ENCODE peak calls at places on chromosomes 1 and 21, in four cellular contexts. One of them, this sample, is unnamed.

GRCh38 chr1:21292991-21293536 is 2.8 kb upstream of the ECE1 start:
- DNase-seq in heart left ventricle: no peak
- DNase-seq in prostate gland: no peak
- DNase-seq in endothelial cell of umbilical vein: no peak
- DNase-seq in this sample: no peak

GRCh38 chr1:152461544-152461943 is 47.5 kb upstream of the CRNN start:
- DNase-seq in heart left ventricle: peak; percentile 36
- DNase-seq in prostate gland: peak; percentile 23
- DNase-seq in endothelial cell of umbilical vein: peak; percentile 51
- DNase-seq in this sample: peak; percentile 56

GRCh38 chr1:75796376-75797272 is at the start of gene MSH4:
- DNase-seq in heart left ventricle: peak; percentile 32
- DNase-seq in prostate gland: no peak
- DNase-seq in endothelial cell of umbilical vein: no peak
- DNase-seq in this sample: no peak

GRCh38 chr21:29477941-29478340 is 179.2 kb downstream of the BACH1 start:
- DNase-seq in heart left ventricle: no peak
- DNase-seq in prostate gland: no peak
- DNase-seq in endothelial cell of umbilical vein: no peak
- DNase-seq in this sample: no peak

GRCh38 chr1:147091801-147092200 is 80.5 kb downstream of the PRKAB2 start:
- DNase-seq in heart left ventricle: no peak
- DNase-seq in prostate gland: no peak
- DNase-seq in endothelial cell of umbilical vein: no peak
- DNase-seq in this sample: no peak

GRCh38 chr1:28966617-28967016 is 52.2 kb downstream of the EPB41 start:
- DNase-seq in heart left ventricle: no peak
- DNase-seq in prostate gland: no peak
- DNase-seq in endothelial cell of umbilical vein: peak; percentile 9
- DNase-seq in this sample: no peak

GRCh38 chr1:47722101-47722500 is 275.1 kb downstream of the TRABD2B start:
- DNase-seq in heart left ventricle: no peak
- DNase-seq in prostate gland: no peak
- DNase-seq in endothelial cell of umbilical vein: no peak
- DNase-seq in this sample: no peak

GRCh38 chr1:89660086-89660946 is 27.4 kb downstream of the LRRC8C start:
- DNase-seq in heart left ventricle: no peak
- DNase-seq in prostate gland: no peak
- DNase-seq in endothelial cell of umbilical vein: peak; percentile 38
- DNase-seq in this sample: no peak

GRCh38 chr1:226440512-226440911 is 32.6 kb upstream of the PARP1 start:
- DNase-seq in heart left ventricle: no peak
- DNase-seq in prostate gland: no peak
- DNase-seq in endothelial cell of umbilical vein: no peak
- DNase-seq in this sample: no peak

GRCh38 chr1:61491497-61491896 is 233.4 kb downstream of the TM2D1 start:
- DNase-seq in heart left ventricle: no peak
- DNase-seq in prostate gland: no peak
- DNase-seq in endothelial cell of umbilical vein: no peak
- DNase-seq in this sample: no peak

GRCh38 chr1:54132485-54132884 is 20.3 kb downstream of the CDCP2 start:
- DNase-seq in heart left ventricle: no peak
- DNase-seq in prostate gland: no peak
- DNase-seq in endothelial cell of umbilical vein: no peak
- DNase-seq in this sample: no peak

GRCh38 chr21:15775981-15776380 is 46.2 kb downstream of the USP25 start:
- DNase-seq in heart left ventricle: no peak
- DNase-seq in prostate gland: no peak
- DNase-seq in endothelial cell of umbilical vein: no peak
- DNase-seq in this sample: no peak

GRCh38 chr1:88731475-88731874 is 47.4 kb downstream of the PKN2 start:
- DNase-seq in heart left ventricle: no peak
- DNase-seq in prostate gland: peak; percentile 60
- DNase-seq in endothelial cell of umbilical vein: peak; percentile 85
- DNase-seq in this sample: no peak

GRCh38 chr1:30111431-30111830 is 612.0 kb downstream of the MATN1 start:
- DNase-seq in heart left ventricle: peak; percentile 39
- DNase-seq in prostate gland: peak; percentile 19
- DNase-seq in endothelial cell of umbilical vein: peak; percentile 18
- DNase-seq in this sample: peak; percentile 37

DNA sequence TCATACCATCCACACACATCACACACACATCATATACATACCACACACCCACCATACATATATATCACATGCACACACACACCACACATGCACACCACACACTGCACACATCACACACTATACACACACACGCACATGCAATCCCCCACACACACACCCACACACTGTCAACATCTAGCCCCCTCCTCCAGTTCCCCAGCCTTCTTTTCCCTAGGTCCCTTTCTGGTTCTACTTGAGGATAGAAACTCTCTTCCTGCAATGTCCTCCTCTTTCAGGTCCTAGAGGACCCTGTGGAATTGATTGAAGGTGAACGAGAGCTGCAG is 4.3 kb downstream of the CASQ1 start:
- DNase-seq in heart left ventricle: no peak
- DNase-seq in prostate gland: no peak
- DNase-seq in endothelial cell of umbilical vein: no peak
- DNase-seq in this sample: no peak
- H3K4me1 ChIP-seq in heart left ventricle: peaks cover 11% of the 10 kb centered on the region
- H3K4me1 ChIP-seq in prostate gland: peaks cover 3% of the 10 kb centered on the region
- H3K4me1 ChIP-seq in endothelial cell of umbilical vein: peaks cover 2% of the 10 kb centered on the region
- H3K4me1 ChIP-seq in this sample: peaks cover 12% of the 10 kb centered on the region

DNA sequence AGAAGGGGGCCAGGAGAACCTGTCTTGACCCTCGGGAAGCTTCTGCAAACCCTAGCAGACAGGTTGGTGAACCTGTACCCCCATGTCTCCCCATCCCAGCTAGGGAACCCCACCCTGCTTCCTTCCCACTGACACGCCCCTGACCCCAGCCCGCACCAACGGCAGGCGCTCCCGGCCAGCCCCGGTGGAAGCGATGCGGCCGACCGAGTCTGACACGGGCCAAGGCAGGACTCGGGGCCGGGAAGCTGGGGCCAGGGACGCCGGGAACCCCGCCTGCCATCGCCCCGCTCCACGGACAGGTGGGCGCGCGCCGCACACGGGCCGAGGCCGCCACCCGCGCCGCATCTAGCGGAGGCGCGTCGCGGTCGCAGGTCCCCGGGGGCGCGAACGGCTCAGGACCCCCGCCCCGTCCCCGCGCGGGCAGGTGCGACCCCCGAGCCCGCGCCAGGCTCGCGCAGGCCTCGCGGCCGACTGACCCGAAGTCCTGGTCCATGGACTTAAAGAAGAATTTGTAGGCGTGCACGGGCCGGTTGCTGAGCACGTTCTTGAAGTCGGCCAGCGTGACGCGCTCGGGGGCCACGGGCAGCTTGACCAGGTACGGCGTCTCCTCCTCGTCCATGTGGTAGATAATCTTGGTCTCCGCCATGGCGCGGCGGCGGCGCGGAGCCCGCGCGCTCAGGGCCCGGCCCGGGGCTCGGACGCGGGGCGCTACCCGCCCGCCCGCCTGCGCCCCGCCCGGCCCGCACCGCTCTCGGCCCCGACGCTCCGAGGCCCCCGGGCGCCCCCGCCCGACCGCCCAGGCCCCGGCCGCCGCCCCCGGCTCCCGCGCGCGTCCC is 580 bp downstream of the DVL1 start:
- DNase-seq in heart left ventricle: no peak
- DNase-seq in prostate gland: no peak
- DNase-seq in endothelial cell of umbilical vein: peak; percentile 34
- DNase-seq in this sample: peak; percentile 67
- TF ChIP-seq POLR2A in heart left ventricle: no peak
- TF ChIP-seq POLR2A in prostate gland: no peak
- TF ChIP-seq POLR2A in endothelial cell of umbilical vein: no peak
- TF ChIP-seq POLR2A in this sample: no peak

GRCh38 chr1:64955093-64956066 is 11.0 kb downstream of the JAK1 start:
- DNase-seq in heart left ventricle: peak; percentile 69
- DNase-seq in prostate gland: peak; percentile 22
- DNase-seq in endothelial cell of umbilical vein: no peak
- DNase-seq in this sample: peak; percentile 43
- H3K4me1 ChIP-seq in heart left ventricle: peaks cover 94% of the 10 kb centered on the region
- H3K4me1 ChIP-seq in prostate gland: no peaks in the 10 kb centered on the region
- H3K4me1 ChIP-seq in endothelial cell of umbilical vein: peaks cover 13% of the 10 kb centered on the region
- H3K4me1 ChIP-seq in this sample: peaks cover 80% of the 10 kb centered on the region

GRCh38 chr1:92080128-92080985 is at the start of gene BTBD8:
- DNase-seq in heart left ventricle: peak; percentile 82
- DNase-seq in prostate gland: peak; percentile 64
- DNase-seq in endothelial cell of umbilical vein: peak; percentile 78
- DNase-seq in this sample: peak; percentile 88
- TF ChIP-seq POLR2A in heart left ventricle: no peak
- TF ChIP-seq POLR2A in prostate gland: peak; percentile 55
- TF ChIP-seq POLR2A in endothelial cell of umbilical vein: no peak
- TF ChIP-seq POLR2A in this sample: peak; percentile 26

DNA sequence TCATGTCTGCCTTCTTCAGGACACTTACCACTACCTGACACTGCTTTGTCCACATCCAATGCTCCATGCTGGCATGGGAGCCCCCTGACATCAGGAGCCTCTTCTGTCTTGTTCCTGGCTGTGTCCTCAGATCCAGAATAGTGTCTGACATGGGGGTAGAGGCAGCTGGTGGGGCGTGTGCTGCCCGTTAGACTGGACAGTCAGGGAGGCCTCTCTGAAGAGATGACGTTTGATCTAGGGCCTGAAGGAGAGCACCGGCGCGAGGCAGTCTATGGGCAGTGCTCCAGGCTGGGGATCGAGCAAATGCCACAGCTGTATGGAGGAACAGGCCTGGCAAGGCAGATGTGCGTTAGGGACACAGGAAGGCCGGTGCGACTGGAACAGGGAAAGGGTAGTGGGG is 16.6 kb downstream of the SLC9A1 start:
- DNase-seq in heart left ventricle: peak; percentile 63
- DNase-seq in prostate gland: no peak
- DNase-seq in endothelial cell of umbilical vein: no peak
- DNase-seq in this sample: no peak
- H3K4me1 ChIP-seq in heart left ventricle: peaks cover 87% of the 10 kb centered on the region
- H3K4me1 ChIP-seq in prostate gland: peaks cover 7% of the 10 kb centered on the region
- H3K4me1 ChIP-seq in endothelial cell of umbilical vein: no peaks in the 10 kb centered on the region
- H3K4me1 ChIP-seq in this sample: peaks cover 16% of the 10 kb centered on the region

DNA sequence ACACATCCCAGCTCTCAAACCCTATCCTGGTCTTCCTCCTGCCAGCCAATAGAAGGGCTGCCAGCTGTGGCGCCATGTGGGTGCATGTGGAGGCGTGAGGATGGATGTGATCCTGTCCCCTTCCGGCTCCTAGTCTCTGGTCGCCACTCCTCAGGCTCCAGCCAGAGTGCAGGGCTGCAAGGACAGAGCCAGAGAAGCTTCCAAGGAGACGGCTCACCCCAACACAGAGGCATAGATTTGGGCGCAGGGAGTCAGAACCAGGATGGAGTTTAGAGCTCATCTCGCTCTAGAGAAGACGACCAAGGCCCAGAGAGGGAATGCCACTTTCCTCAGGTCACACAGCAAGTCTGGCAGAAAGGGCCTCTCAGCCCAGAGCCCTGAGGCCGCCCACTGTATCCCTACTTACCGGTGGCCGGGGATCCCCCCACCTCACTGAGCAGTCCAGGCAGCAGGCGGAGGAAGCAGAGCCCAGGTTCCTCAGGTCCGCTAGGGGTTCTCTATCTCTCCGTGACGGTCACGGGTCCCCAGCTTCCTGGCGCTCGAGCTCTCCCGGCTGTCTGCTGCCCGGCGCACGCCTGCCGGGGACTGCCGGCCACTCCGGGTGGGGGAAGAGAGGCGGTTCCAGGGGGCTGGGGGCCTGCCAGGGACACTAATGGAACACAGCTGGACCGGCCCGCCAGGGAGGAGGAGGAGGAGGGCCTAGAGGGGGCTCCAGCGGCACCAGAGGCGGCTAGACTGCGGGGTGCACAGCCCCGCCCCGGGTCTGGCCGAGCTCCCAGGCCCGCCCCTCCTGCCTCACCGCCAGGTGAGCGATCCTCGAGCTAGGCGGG is at the start of gene COL16A1:
- DNase-seq in heart left ventricle: peak; percentile 82
- DNase-seq in prostate gland: peak; percentile 53
- DNase-seq in endothelial cell of umbilical vein: no peak
- DNase-seq in this sample: peak; percentile 56
- TF ChIP-seq POLR2A in heart left ventricle: no peak
- TF ChIP-seq POLR2A in prostate gland: peak; percentile 43
- TF ChIP-seq POLR2A in endothelial cell of umbilical vein: no peak
- TF ChIP-seq POLR2A in this sample: no peak

GRCh38 chr1:180949616-180950000 is 36.9 kb downstream of the KIAA1614 start:
- DNase-seq in heart left ventricle: no peak
- DNase-seq in prostate gland: no peak
- DNase-seq in endothelial cell of umbilical vein: no peak
- DNase-seq in this sample: no peak

GRCh38 chr1:180948846-180949615 is 36.3 kb downstream of the KIAA1614 start:
- DNase-seq in heart left ventricle: no peak
- DNase-seq in prostate gland: no peak
- DNase-seq in endothelial cell of umbilical vein: no peak
- DNase-seq in this sample: no peak

GRCh38 chr1:180947901-180948311 is 35.2 kb downstream of the KIAA1614 start:
- DNase-seq in heart left ventricle: no peak
- DNase-seq in prostate gland: no peak
- DNase-seq in endothelial cell of umbilical vein: no peak
- DNase-seq in this sample: no peak

GRCh38 chr1:180946537-180947507 is 34.1 kb downstream of the KIAA1614 start:
- DNase-seq in heart left ventricle: no peak
- DNase-seq in prostate gland: no peak
- DNase-seq in endothelial cell of umbilical vein: no peak
- DNase-seq in this sample: no peak

GRCh38 chr1:180948357-180948756 is 35.7 kb downstream of the KIAA1614 start:
- DNase-seq in heart left ventricle: no peak
- DNase-seq in prostate gland: no peak
- DNase-seq in endothelial cell of umbilical vein: no peak
- DNase-seq in this sample: no peak
- H3K4me1 ChIP-seq in heart left ventricle: peaks cover 4% of the 10 kb centered on the region
- H3K4me1 ChIP-seq in prostate gland: no peaks in the 10 kb centered on the region
- H3K4me1 ChIP-seq in endothelial cell of umbilical vein: no peaks in the 10 kb centered on the region
- H3K4me1 ChIP-seq in this sample: peaks cover 8% of the 10 kb centered on the region

DNA sequence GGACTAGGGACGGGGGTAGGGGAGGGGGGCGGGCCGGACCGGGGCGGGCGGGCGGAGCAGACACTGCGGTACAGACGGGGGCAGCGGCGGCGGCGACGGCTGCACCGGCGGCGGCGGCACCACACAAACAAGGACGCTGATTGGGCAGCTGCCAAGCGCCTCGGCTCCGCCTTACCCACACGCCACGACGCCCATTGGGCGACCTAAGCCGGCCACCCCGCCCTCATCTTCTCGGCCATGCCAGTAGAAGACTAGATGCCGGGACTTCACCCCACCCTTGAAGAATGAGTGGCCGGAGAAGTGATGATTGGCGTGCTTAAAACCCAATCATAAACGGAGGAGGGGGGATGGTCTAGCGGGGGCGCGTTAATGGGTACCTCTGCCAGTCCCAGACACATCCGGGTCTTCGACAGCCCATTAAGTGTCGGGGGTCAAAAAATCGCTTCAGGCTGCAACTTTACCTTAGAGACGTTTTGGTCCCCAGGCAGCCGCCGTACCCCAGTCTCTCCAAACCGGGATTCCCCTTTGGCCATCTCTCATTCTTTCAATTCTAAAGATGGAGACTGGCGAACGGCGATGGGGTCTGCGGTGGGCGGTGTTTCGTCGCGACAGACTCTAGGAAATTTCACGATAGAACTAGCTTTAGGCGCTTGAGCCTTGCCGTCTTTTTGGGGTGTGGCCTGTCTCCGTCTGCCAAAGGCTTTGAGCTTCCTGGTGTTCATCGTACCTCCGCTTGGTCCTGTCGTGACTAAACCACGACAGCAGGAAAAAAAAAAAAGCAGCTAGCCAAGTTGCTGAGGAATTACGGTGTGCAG is at the start of gene GATAD2B:
- DNase-seq in heart left ventricle: peak; percentile 100
- DNase-seq in prostate gland: peak; percentile 100
- DNase-seq in endothelial cell of umbilical vein: peak; percentile 100
- DNase-seq in this sample: peak; percentile 100
- TF ChIP-seq POLR2A in heart left ventricle: no peak
- TF ChIP-seq POLR2A in prostate gland: peak; percentile 59
- TF ChIP-seq POLR2A in endothelial cell of umbilical vein: peak; percentile 80
- TF ChIP-seq POLR2A in this sample: peak; percentile 41